ENCODE peak calls at places on chromosome 11, in seven cellular contexts. Y, E, Z, H, X, L and G are unnamed samples.
A peak's percentile ranks its signal among the peaks of the same experiment; 100 is the strongest.

GRCh38 chr11:57094206-57094940 is 87.4 kb upstream of the LRRC55 start:
- DNase-seq in E (no peak), Y (no peak), H (no peak), X (no peak), Z (peak; percentile 23), L (no peak), G (no peak)

GRCh38 chr11:102197759-102198158 is 87.5 kb downstream of the YAP1 start:
- DNase-seq in L (no peak), Y (no peak), H (no peak), Z (no peak), E (peak; percentile 92), X (no peak), G (no peak)

GRCh38 chr11:4084406-4084805 is 10.2 kb upstream of the RRM1 start:
- DNase-seq in H (no peak), L (no peak), E (no peak), X (no peak), Z (no peak), Y (no peak), G (no peak)

GRCh38 chr11:125300791-125301218 is 136.3 kb downstream of the PKNOX2 start:
- DNase-seq in E (no peak), L (no peak), Z (peak; percentile 32), H (no peak), X (no peak), Y (no peak), G (no peak)

GRCh38 chr11:76313913-76314740 is 66.8 kb downstream of the THAP12 start:
- DNase-seq in H (no peak), Y (no peak), L (no peak), Z (no peak), E (peak; percentile 81), X (no peak), G (no peak)

GRCh38 chr11:61404641-61405040 is 12.3 kb downstream of the TMEM216 start:
- DNase-seq in Y (no peak), H (no peak), L (no peak), Z (no peak), E (no peak), X (no peak), G (no peak)

GRCh38 chr11:59266491-59266890 is 53.8 kb upstream of the MPEG1 start:
- DNase-seq in E (no peak), H (no peak), Z (no peak), L (no peak), X (no peak), Y (no peak), G (no peak)

GRCh38 chr11:107785401-107785800 is 73.2 kb downstream of the SLC35F2 start:
- DNase-seq in Y (no peak), Z (no peak), X (no peak), E (no peak), L (no peak), H (no peak), G (no peak)

GRCh38 chr11:71949034-71949433 is 20.2 kb downstream of the RNF121 start:
- DNase-seq in Z (no peak), Y (no peak), L (no peak), X (no peak), E (no peak), H (no peak), G (no peak)

GRCh38 chr11:5605849-5606248 is 9.4 kb downstream of the TRIM6 start:
- DNase-seq in Y (no peak), Z (no peak), E (no peak), L (no peak), H (no peak), X (no peak), G (no peak)

GRCh38 chr11:127639916-127640315 is 639.3 kb upstream of the KIRREL3 start:
- DNase-seq in L (no peak), E (no peak), Z (no peak), X (no peak), H (no peak), Y (no peak), G (no peak)

DNA sequence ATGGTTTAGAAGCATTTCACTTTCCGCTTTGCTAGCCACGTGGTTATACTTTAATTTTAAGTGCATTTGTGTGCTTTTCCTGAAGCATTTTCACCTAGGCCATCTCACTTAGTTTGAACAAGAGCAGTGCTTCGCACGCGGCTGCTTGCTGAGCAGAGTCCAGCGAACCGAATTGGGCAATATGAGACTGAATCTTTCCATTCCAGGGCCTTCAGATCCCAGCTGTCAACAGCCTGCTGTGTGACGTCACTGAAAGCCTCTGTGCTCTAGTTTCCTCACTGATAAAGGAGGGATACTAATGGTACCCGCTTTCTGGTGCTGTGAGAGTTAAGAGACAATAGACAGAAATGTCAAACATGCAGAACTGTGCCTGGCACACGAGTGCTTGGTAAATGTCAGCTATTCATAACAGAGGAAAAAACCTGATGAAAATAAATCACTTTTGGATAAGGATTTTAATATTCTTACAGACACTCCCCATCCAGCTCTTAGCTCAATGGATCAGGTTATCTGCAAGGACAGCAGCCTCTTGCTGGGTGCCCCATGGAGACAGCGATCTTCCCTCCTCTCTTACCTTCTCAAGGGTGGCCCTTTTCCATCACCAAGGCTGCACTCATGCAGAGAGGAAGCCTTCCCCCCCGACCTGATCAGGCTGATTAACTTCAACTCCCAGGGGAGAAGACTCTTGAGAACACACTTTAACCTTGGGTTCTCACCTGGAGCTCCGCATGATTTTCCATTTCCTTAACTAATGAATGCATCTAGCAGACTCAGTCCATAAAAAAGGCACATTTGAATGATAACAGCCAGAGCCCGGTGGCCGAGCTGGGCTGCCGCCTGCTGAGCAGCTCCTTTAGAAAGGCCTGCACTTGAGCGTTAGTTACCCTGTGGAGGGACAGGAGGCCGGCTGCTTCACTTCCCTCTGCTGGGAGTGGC is 3.5 kb upstream of the GLB1L3 start:
- DNase-seq in Z (no peak), H (no peak), Y (no peak), E (peak; percentile 91), L (no peak), X (no peak), G (peak; percentile 75)
- TF ChIP-seq CTCF in Z (no peak), H (no peak), Y (no peak), E (no peak), L (no peak), X (no peak), G (no peak)

GRCh38 chr11:47587039-47587675 is 679 bp downstream of the FAM180B start:
- DNase-seq in L (no peak), H (no peak), Z (no peak), E (no peak), X (no peak), Y (no peak), G (no peak)
- H3K4me3 ChIP-seq in L (no peak overlapping the region), H (no peak overlapping the region), Z (no peak overlapping the region), E (no peak overlapping the region), X (no peak overlapping the region), Y (no peak overlapping the region), G (no peak overlapping the region)

GRCh38 chr11:45662096-45662664 is 3.2 kb downstream of the CHST1 start:
- DNase-seq in E (no peak), Y (no peak), H (no peak), Z (no peak), L (no peak), X (peak; percentile 25), G (no peak)

GRCh38 chr11:45664376-45665205 is 831 bp downstream of the CHST1 start:
- DNase-seq in L (no peak), H (no peak), Z (no peak), E (peak; percentile 58), Y (no peak), X (no peak), G (no peak)

GRCh38 chr11:45661417-45662055 is 3.9 kb downstream of the CHST1 start:
- DNase-seq in L (no peak), Y (no peak), Z (no peak), H (no peak), E (no peak), X (no peak), G (no peak)

GRCh38 chr11:45663486-45664375 is 1.7 kb downstream of the CHST1 start:
- DNase-seq in X (no peak), E (no peak), Z (no peak), H (no peak), L (no peak), Y (no peak), G (no peak)

DNA sequence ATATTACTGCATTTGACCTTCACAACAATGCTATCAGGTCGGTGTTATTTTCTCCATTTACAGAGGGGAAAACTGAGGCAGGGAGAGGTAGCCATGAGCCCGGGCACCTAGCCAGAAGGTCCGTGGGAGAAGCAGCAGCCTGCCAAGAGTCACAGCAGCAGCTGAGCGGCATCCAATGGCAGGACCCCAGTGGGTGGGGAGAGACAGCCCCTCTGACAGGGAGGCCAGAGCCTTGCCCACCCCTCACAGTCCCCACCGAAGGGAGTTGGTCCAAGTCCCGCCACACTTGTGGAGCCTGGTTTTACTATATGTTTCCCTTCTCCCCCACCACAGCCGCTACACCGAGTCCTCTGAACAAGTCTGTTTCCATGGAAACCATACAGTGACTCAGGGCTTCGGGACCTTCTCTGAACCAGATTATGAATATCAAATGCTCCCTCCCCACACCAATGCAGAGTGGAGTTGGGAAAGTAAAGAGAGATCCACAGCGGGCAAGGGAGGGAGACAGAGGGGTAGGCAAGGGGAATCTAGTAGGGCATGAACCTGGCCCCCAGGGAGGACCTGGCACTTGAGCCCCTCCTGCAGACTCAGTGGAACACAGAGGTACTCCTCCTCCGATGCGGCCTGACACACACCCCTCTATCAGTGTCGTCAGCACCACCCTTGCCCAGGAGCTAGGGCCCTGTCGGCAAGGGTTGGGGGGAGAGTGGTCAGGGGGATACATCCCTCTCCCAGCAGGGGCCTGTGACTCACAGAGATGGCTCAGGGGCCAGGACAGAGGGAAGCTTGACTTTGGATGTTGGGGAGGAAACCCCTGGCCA is 2.5 kb downstream of the CHST1 start:
- DNase-seq in X (peak; percentile 39), Z (peak; percentile 72), E (peak; percentile 44), L (no peak), Y (no peak), H (no peak), G (no peak)
- H3K4me1 ChIP-seq in X (peaks cover 19% of the 10 kb centered on the region), Z (peaks cover 28% of the 10 kb centered on the region), E (peaks cover 29% of the 10 kb centered on the region), L (no peaks in the 10 kb centered on the region), Y (peaks cover 18% of the 10 kb centered on the region), H (peaks cover 6% of the 10 kb centered on the region), G (peaks cover 8% of the 10 kb centered on the region)

DNA sequence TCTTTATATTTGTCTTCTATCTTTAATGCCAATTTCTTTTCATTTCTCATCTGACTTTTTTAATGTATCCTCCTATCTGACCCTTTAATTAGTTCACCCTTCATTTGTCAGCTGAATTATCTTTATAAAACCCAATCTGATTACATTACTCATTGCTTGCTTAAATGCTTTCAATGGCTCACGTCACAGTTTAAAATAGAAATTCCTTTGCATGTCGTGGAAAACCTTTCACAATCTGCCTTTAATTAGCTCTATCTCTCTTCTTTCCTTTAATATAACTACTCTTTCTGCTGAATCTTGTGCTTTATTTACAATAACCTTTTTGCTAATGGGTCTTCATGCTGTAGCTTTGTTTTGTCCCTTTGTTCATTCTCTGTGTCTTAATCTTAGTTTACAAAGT is 125.7 kb downstream of the DYNC2H1 start:
- DNase-seq in Z (no peak), Y (no peak), X (no peak), E (no peak), H (no peak), L (no peak), G (no peak)
- TF ChIP-seq CTCF in Z (no peak), Y (no peak), X (no peak), E (no peak), H (no peak), L (no peak), G (no peak)